ENCODE peak calls at places on chromosomes 1 and 21, in four cellular contexts. U is dorsolateral prefrontal cortex, A is tibial artery, C is fibroblast of lung. I is an unnamed sample.

GRCh38 chr1:2330511-2331199 is 60.7 kb downstream of the MORN1 start:
- DNase-seq in A (peak), C (peak), U (no peak), I (no peak)

GRCh38 chr1:84653130-84653680 is 37.1 kb downstream of the SSX2IP start:
- DNase-seq in U (no peak), A (no peak), C (peak), I (no peak)

GRCh38 chr1:246497331-246497915 is 9.7 kb downstream of the SMYD3 start:
- DNase-seq in U (no peak), A (no peak), C (peak), I (no peak)

GRCh38 chr21:26027696-26028095 is 142.9 kb downstream of the APP start:
- DNase-seq in U (no peak), A (no peak), C (peak), I (no peak)

GRCh38 chr1:71717186-71717585 is 565.2 kb downstream of the NEGR1 start:
- DNase-seq in A (no peak), C (no peak), U (no peak), I (no peak)

GRCh38 chr1:226650236-226650841 is 88.7 kb downstream of the ITPKB start:
- DNase-seq in C (no peak), U (no peak), A (no peak), I (no peak)

GRCh38 chr1:119046429-119047039 is 58.4 kb upstream of the TBX15 start:
- DNase-seq in C (peak), U (no peak), A (no peak), I (no peak)

GRCh38 chr1:18748435-18748834 is 111.0 kb downstream of the TAS1R2 start:
- DNase-seq in A (peak), U (no peak), C (no peak), I (no peak)

GRCh38 chr21:46295996-46296752 is 10.0 kb downstream of the YBEY start:
- DNase-seq in C (peak), A (peak), U (peak), I (no peak)

GRCh38 chr1:53588053-53588779 is 129.0 kb downstream of the DMRTB1 start:
- DNase-seq in U (no peak), C (no peak), A (peak), I (no peak)

GRCh38 chr1:230948903-230949302 is 29.8 kb downstream of the TTC13 start:
- DNase-seq in A (no peak), C (no peak), U (no peak), I (no peak)

GRCh38 chr1:51518033-51518729 is 885 bp downstream of the EPS15 start:
- DNase-seq in A (peak), U (peak), C (peak), I (no peak)

GRCh38 chr1:28917757-28918118 is 3.4 kb downstream of the EPB41 start:
- DNase-seq in A (no peak), C (no peak), U (no peak), I (no peak)

GRCh38 chr1:59081795-59082194 is 215.1 kb upstream of the FGGY start:
- DNase-seq in A (no peak), U (no peak), C (no peak), I (no peak)

GRCh38 chr1:22530701-22531100 is 32.6 kb upstream of the EPHA8 start:
- DNase-seq in U (no peak), C (no peak), A (no peak), I (no peak)

GRCh38 chr1:90761156-90761555 is 44.1 kb upstream of the BARHL2 start:
- DNase-seq in C (no peak), A (no peak), U (no peak), I (no peak)

GRCh38 chr1:164565356-164565755 is 6.4 kb downstream of the PBX1 start:
- DNase-seq in A (no peak), U (no peak), C (peak), I (no peak)

GRCh38 chr21:34195365-34195764 is 122.0 kb downstream of the MRPS6 start:
- DNase-seq in U (no peak), A (no peak), C (no peak), I (no peak)

GRCh38 chr1:17826165-17826488 is 71.0 kb downstream of the ACTL8 start:
- DNase-seq in C (peak), U (peak), A (peak), I (no peak)

GRCh38 chr1:10575616-10576015 is 100.9 kb downstream of the PEX14 start:
- DNase-seq in U (no peak), A (no peak), C (peak), I (no peak)

GRCh38 chr1:243420369-243420768 is 164.5 kb downstream of the SDCCAG8 start:
- DNase-seq in A (no peak), C (no peak), U (no peak), I (no peak)

GRCh38 chr1:19412654-19413053 is 72.7 kb downstream of the CAPZB start:
- DNase-seq in C (no peak), U (no peak), A (no peak), I (no peak)

GRCh38 chr1:178706467-178706866 is 18.6 kb upstream of the RALGPS2 start:
- DNase-seq in U (no peak), A (no peak), C (peak), I (no peak)

GRCh38 chr1:200038645-200038986 is 11.1 kb downstream of the NR5A2 start:
- DNase-seq in U (no peak), A (no peak), C (no peak), I (no peak)

GRCh38 chr1:189939967-189940366 is 537.7 kb downstream of the BRINP3 start:
- DNase-seq in C (peak), U (no peak), A (no peak), I (no peak)

GRCh38 chr1:87478231-87478630 is 149.6 kb downstream of the LMO4 start:
- DNase-seq in A (no peak), U (no peak), C (peak), I (no peak)

GRCh38 chr1:6157528-6158174 is 22.5 kb downstream of the CHD5 start:
- DNase-seq in A (no peak), U (peak), C (no peak), I (peak)

GRCh38 chr1:204437796-204438570 is 26.4 kb upstream of the PPP1R15B start:
- DNase-seq in C (no peak), A (no peak), U (no peak), I (no peak)

GRCh38 chr1:17276568-17276967 is 27.7 kb downstream of the PADI3 start:
- DNase-seq in U (no peak), A (no peak), C (no peak), I (peak)

GRCh38 chr1:1040004-1040991 is 20.4 kb downstream of the AGRN start:
- DNase-seq in U (peak), A (peak), C (peak), I (peak)

GRCh38 chr1:14238472-14239059 is 359.9 kb upstream of the KAZN start:
- DNase-seq in A (peak), C (peak), U (no peak), I (no peak)

GRCh38 chr1:19376428-19377372 is 64.6 kb downstream of the SLC66A1 start:
- DNase-seq in A (no peak), C (no peak), U (no peak), I (no peak)

GRCh38 chr1:94017155-94017829 is 103.7 kb downstream of the ABCA4 start:
- DNase-seq in U (no peak), C (no peak), A (no peak), I (no peak)

GRCh38 chr21:41877901-41878830 is 978 bp downstream of the PRDM15 start:
- DNase-seq in A (no peak), C (peak), U (peak), I (no peak)

GRCh38 chr1:54838565-54839180 is 37.5 kb upstream of the TTC22 start:
- DNase-seq in C (no peak), A (peak), U (no peak), I (no peak)

GRCh38 chr1:58652351-58653184 is 47.3 kb downstream of the MYSM1 start:
- DNase-seq in U (peak), C (peak), A (no peak), I (no peak)

GRCh38 chr1:25066253-25066652 is 136.2 kb upstream of the RUNX3 start:
- DNase-seq in C (peak), A (no peak), U (no peak), I (peak)

GRCh38 chr1:25062621-25063255 is 132.7 kb upstream of the RUNX3 start:
- DNase-seq in U (no peak), C (no peak), A (no peak), I (peak)

GRCh38 chr1:25063591-25064416 is 133.7 kb upstream of the RUNX3 start:
- DNase-seq in A (no peak), C (no peak), U (no peak), I (peak)

GRCh38 chr1:25065246-25066238 is 135.5 kb upstream of the RUNX3 start:
- DNase-seq in U (peak), C (peak), A (no peak), I (peak)

GRCh38 chr1:25064465-25065238 is 134.6 kb upstream of the RUNX3 start:
- DNase-seq in C (no peak), A (no peak), U (no peak), I (peak)
- H3K27ac ChIP-seq in C (no peak), A (no peak), U (no peak), I (no peak)

DNA sequence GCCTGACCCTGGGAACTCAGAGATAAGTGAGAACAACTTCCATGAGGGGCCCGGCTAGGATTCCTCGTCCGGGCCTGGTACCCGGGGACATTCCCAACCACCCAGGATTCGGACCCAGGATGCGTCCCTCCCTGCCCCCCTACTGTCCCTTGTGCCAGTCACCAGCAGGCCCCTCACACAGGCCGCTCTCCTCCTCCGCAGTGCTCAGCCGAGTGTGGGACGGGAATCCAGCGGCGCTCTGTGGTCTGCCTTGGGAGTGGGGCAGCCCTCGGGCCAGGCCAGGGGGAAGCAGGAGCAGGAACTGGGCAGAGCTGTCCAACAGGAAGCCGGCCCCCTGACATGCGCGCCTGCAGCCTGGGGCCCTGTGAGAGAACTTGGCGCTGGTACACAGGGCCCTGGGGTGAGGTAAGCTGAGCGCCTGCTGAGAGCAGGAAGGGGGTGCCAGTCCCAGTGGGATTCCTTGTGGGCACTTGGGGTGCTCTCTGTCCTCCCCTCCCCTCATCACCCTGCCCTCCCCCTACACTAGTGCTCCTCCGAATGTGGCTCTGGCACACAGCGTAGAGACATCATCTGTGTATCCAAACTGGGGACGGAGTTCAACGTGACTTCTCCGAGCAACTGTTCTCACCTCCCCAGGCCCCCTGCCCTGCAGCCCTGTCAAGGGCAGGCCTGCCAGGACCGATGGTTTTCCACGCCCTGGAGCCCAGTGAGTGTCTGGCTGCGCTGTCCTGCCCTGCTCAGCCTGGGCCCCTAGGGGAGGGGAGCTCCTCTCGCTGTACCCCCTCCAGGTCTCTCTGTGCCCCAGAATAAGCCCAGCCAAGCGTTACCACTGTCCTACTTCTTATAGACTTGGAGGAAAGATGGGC is 9.8 kb downstream of the ADAMTSL4 start:
- DNase-seq in C (no peak), U (no peak), A (peak), I (no peak)
- H3K27ac ChIP-seq in C (no peak), U (no peak), A (peak), I (no peak)

GRCh38 chr1:7230896-7231210 is 445.6 kb downstream of the CAMTA1 start:
- DNase-seq in C (no peak), A (no peak), U (no peak), I (no peak)
- H3K27ac ChIP-seq in C (no peak), A (no peak), U (no peak), I (no peak)

GRCh38 chr21:45134677-45135076 is 60.3 kb downstream of the ADARB1 start:
- DNase-seq in C (no peak), U (no peak), A (peak), I (no peak)
- H3K27ac ChIP-seq in C (no peak), U (no peak), A (peak), I (no peak)

DNA sequence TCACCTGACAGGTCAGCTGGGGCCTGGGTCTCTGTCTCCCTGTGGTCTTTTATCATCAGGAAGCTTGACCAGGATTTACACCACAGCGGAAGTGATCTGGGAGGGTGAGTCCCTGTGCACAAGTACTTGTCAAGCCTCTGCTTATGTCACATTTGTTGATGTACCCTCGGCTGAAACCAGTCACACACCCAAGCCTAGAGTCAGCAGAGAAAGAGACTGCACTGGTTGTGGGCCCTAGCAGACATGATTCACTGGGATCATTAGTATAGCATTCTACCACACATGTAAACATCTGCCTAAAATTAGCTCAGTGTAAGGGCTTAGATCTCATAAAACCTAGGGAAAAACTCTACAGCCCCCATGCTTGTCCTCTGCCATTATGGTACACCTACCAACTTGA is 79.3 kb upstream of the LAMC2 start:
- DNase-seq in U (no peak), C (peak), A (no peak), I (no peak)
- H3K27ac ChIP-seq in U (no peak), C (peak), A (no peak), I (no peak)

DNA sequence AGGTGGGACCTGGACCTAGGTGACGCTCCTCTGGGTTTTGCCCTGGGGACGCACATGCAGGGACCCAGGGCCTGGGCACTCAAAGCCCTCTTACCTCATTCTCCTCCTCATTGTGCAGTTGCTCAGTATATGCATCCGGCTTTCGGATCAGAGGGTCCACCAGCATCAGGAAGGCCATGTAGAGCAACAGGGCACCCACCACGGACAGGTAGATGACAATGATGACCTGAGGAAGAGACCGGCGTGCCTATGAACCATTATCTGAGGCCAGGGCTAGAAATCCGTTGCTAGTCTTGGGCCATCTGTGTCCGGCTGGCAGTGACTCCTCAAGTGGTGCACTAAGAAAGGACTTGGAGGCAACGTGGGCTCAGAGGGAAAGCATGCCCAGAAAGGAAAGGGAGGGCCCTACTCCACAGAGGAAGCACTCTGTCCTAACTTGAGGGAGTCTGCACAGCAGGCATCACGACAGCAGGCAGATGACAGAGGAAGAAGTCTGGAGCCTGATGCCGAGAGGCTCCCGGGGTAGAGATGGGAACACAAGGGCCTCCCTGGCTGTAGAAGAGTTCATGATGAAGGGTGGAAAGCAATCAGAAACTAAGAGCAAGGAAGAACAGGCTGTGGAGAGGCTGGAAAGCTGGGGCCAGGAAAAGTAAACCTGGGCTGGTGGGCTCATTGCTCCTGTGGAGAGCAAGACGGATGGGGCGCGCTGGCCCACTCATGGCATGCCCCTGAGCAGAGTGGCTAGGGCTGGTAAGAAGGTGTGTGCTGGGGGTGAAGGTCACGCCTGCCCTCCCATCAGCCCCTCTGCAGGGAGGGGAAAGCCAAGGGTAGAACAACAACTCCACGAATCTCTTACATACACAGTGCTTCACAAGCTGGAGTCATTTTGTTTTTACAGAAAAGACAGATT is 10.3 kb downstream of the TMEM9 start:
- DNase-seq in A (peak), C (no peak), U (no peak), I (no peak)
- H3K27ac ChIP-seq in A (no peak), C (no peak), U (no peak), I (no peak)

GRCh38 chr1:224168859-224169380 is 14.1 kb upstream of the DEGS1 start:
- DNase-seq in U (no peak), C (peak), A (peak), I (no peak)
- H3K27ac ChIP-seq in U (no peak), C (no peak), A (peak), I (no peak)